ENCODE peak calls at places on chromosomes 1 and 21, in five cellular contexts. One of them, this sample, is unnamed.

GRCh38 chr1:209434631-209435217 is 148.8 kb upstream of the CAMK1G start:
- DNase-seq in naive thymus-derived CD4-positive, alpha-beta T cell: no peak
- DNase-seq in aorta: no peak
- DNase-seq in effector memory CD4-positive, alpha-beta T cell: no peak
- DNase-seq in CD4-positive, alpha-beta T cell: no peak
- DNase-seq in this sample: no peak

GRCh38 chr1:43275826-43276620 is 6.2 kb downstream of the TMEM125 start:
- DNase-seq in naive thymus-derived CD4-positive, alpha-beta T cell: no peak
- DNase-seq in CD4-positive, alpha-beta T cell: no peak
- DNase-seq in aorta: no peak
- DNase-seq in effector memory CD4-positive, alpha-beta T cell: no peak
- DNase-seq in this sample: no peak

GRCh38 chr21:31346256-31346821 is 2.3 kb upstream of the TIAM1 start:
- DNase-seq in effector memory CD4-positive, alpha-beta T cell: no peak
- DNase-seq in CD4-positive, alpha-beta T cell: no peak
- DNase-seq in naive thymus-derived CD4-positive, alpha-beta T cell: no peak
- DNase-seq in aorta: no peak
- DNase-seq in this sample: no peak

GRCh38 chr1:8580566-8580965 is 236.9 kb downstream of the RERE start:
- DNase-seq in aorta: no peak
- DNase-seq in naive thymus-derived CD4-positive, alpha-beta T cell: no peak
- DNase-seq in effector memory CD4-positive, alpha-beta T cell: no peak
- DNase-seq in CD4-positive, alpha-beta T cell: no peak
- DNase-seq in this sample: no peak

GRCh38 chr1:109985251-109986053 is 887 bp downstream of the AHCYL1 start:
- DNase-seq in naive thymus-derived CD4-positive, alpha-beta T cell: peak
- DNase-seq in CD4-positive, alpha-beta T cell: no peak
- DNase-seq in aorta: no peak
- DNase-seq in effector memory CD4-positive, alpha-beta T cell: no peak
- DNase-seq in this sample: peak

GRCh38 chr1:113669988-113670387 is 89.3 kb downstream of the PHTF1 start:
- DNase-seq in effector memory CD4-positive, alpha-beta T cell: no peak
- DNase-seq in aorta: no peak
- DNase-seq in naive thymus-derived CD4-positive, alpha-beta T cell: no peak
- DNase-seq in CD4-positive, alpha-beta T cell: no peak
- DNase-seq in this sample: no peak

GRCh38 chr1:231419147-231419546 is 2.9 kb downstream of the EGLN1 start:
- DNase-seq in aorta: no peak
- DNase-seq in naive thymus-derived CD4-positive, alpha-beta T cell: no peak
- DNase-seq in effector memory CD4-positive, alpha-beta T cell: no peak
- DNase-seq in CD4-positive, alpha-beta T cell: no peak
- DNase-seq in this sample: no peak

GRCh38 chr1:157226739-157227138 is 88.5 kb upstream of the ETV3 start:
- DNase-seq in CD4-positive, alpha-beta T cell: no peak
- DNase-seq in naive thymus-derived CD4-positive, alpha-beta T cell: no peak
- DNase-seq in effector memory CD4-positive, alpha-beta T cell: no peak
- DNase-seq in aorta: no peak
- DNase-seq in this sample: no peak

GRCh38 chr1:11784993-11785769 is 20.6 kb downstream of the MTHFR start:
- DNase-seq in effector memory CD4-positive, alpha-beta T cell: no peak
- DNase-seq in naive thymus-derived CD4-positive, alpha-beta T cell: peak
- DNase-seq in CD4-positive, alpha-beta T cell: peak
- DNase-seq in aorta: peak
- DNase-seq in this sample: peak

GRCh38 chr1:35001743-35002142 is 16.6 kb upstream of the TMEM35B start:
- DNase-seq in effector memory CD4-positive, alpha-beta T cell: no peak
- DNase-seq in CD4-positive, alpha-beta T cell: no peak
- DNase-seq in aorta: no peak
- DNase-seq in naive thymus-derived CD4-positive, alpha-beta T cell: no peak
- DNase-seq in this sample: no peak

GRCh38 chr1:94228640-94229375 is 8.6 kb downstream of the ARHGAP29 start:
- DNase-seq in naive thymus-derived CD4-positive, alpha-beta T cell: no peak
- DNase-seq in effector memory CD4-positive, alpha-beta T cell: no peak
- DNase-seq in aorta: no peak
- DNase-seq in CD4-positive, alpha-beta T cell: no peak
- DNase-seq in this sample: no peak

GRCh38 chr1:11285883-11286734 is 13.1 kb downstream of the UBIAD1 start:
- DNase-seq in CD4-positive, alpha-beta T cell: no peak
- DNase-seq in naive thymus-derived CD4-positive, alpha-beta T cell: no peak
- DNase-seq in effector memory CD4-positive, alpha-beta T cell: no peak
- DNase-seq in aorta: no peak
- DNase-seq in this sample: no peak

GRCh38 chr1:185632659-185633428 is 101.3 kb upstream of the HMCN1 start:
- DNase-seq in effector memory CD4-positive, alpha-beta T cell: no peak
- DNase-seq in CD4-positive, alpha-beta T cell: no peak
- DNase-seq in aorta: no peak
- DNase-seq in naive thymus-derived CD4-positive, alpha-beta T cell: no peak
- DNase-seq in this sample: no peak

GRCh38 chr1:9842073-9842711 is 18.4 kb upstream of the CLSTN1 start:
- DNase-seq in CD4-positive, alpha-beta T cell: no peak
- DNase-seq in aorta: no peak
- DNase-seq in naive thymus-derived CD4-positive, alpha-beta T cell: no peak
- DNase-seq in effector memory CD4-positive, alpha-beta T cell: no peak
- DNase-seq in this sample: no peak

GRCh38 chr1:229203030-229203751 is 67.7 kb upstream of the RAB4A start:
- DNase-seq in aorta: no peak
- DNase-seq in naive thymus-derived CD4-positive, alpha-beta T cell: no peak
- DNase-seq in CD4-positive, alpha-beta T cell: no peak
- DNase-seq in effector memory CD4-positive, alpha-beta T cell: no peak
- DNase-seq in this sample: peak

GRCh38 chr1:30929944-30930525 is 21.5 kb upstream of the SDC3 start:
- DNase-seq in effector memory CD4-positive, alpha-beta T cell: no peak
- DNase-seq in naive thymus-derived CD4-positive, alpha-beta T cell: no peak
- DNase-seq in CD4-positive, alpha-beta T cell: no peak
- DNase-seq in aorta: no peak
- DNase-seq in this sample: no peak
- H3K27ac ChIP-seq in effector memory CD4-positive, alpha-beta T cell: no peak
- H3K27ac ChIP-seq in naive thymus-derived CD4-positive, alpha-beta T cell: no peak
- H3K27ac ChIP-seq in CD4-positive, alpha-beta T cell: no peak
- H3K27ac ChIP-seq in aorta: no peak
- H3K27ac ChIP-seq in this sample: peak

GRCh38 chr1:46343705-46344104 is 3.1 kb downstream of the NSUN4 start:
- DNase-seq in CD4-positive, alpha-beta T cell: no peak
- DNase-seq in naive thymus-derived CD4-positive, alpha-beta T cell: no peak
- DNase-seq in aorta: no peak
- DNase-seq in effector memory CD4-positive, alpha-beta T cell: no peak
- DNase-seq in this sample: no peak
- H3K27ac ChIP-seq in CD4-positive, alpha-beta T cell: no peak
- H3K27ac ChIP-seq in naive thymus-derived CD4-positive, alpha-beta T cell: peak
- H3K27ac ChIP-seq in aorta: no peak
- H3K27ac ChIP-seq in effector memory CD4-positive, alpha-beta T cell: no peak
- H3K27ac ChIP-seq in this sample: peak

DNA sequence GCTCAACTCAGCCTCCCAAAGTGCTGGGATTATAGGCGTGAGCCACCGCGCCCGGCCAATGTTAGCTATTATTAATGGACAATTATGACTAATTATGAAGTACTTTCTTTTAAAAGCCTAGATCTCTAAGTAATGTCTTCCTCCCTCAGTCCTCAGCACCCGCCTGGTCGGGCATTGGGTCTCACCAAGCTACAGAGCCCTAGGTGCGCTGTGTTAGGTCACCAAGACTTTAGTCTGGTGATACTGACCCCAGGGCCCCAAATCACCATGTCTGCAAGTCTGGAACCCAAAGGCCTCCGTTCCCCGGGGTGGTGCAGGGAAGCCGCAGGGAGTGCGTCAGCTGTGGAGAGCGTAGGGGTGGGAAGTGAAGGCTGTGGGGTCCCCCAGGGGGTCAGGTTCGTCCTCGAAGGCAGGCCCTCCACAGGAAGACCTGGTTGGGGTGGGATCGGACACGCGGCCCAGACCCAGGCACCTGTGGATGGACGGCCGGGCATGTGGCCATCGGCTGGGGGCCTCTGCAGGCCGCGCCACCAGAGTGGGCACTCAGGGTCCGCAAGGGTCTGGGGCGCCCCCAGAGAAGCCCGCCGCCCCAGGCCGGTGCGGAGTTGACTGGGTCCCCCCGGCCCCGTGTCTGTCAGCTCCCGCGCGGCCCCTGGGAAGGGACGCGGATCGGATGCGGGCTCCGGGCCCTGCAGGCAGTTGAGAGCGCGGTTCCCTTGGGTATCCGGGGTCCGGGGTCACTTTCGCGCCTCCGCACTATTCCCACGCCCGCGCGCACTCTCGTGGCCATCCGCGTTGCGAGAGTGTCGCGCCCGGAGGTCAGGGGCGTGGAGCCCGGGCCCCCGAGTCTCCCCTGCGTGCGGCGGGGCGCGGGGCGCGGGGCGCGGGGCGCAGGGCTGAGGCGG is 710 bp upstream of the PDXK start:
- DNase-seq in naive thymus-derived CD4-positive, alpha-beta T cell: no peak
- DNase-seq in effector memory CD4-positive, alpha-beta T cell: no peak
- DNase-seq in CD4-positive, alpha-beta T cell: no peak
- DNase-seq in aorta: peak
- DNase-seq in this sample: no peak
- H3K27ac ChIP-seq in naive thymus-derived CD4-positive, alpha-beta T cell: peak
- H3K27ac ChIP-seq in effector memory CD4-positive, alpha-beta T cell: peak
- H3K27ac ChIP-seq in CD4-positive, alpha-beta T cell: no peak
- H3K27ac ChIP-seq in aorta: no peak
- H3K27ac ChIP-seq in this sample: peak

GRCh38 chr1:79220509-79220908 is 214.0 kb upstream of the ADGRL4 start:
- DNase-seq in effector memory CD4-positive, alpha-beta T cell: no peak
- DNase-seq in aorta: no peak
- DNase-seq in naive thymus-derived CD4-positive, alpha-beta T cell: no peak
- DNase-seq in CD4-positive, alpha-beta T cell: no peak
- DNase-seq in this sample: no peak

GRCh38 chr1:79215311-79215710 is 208.8 kb upstream of the ADGRL4 start:
- DNase-seq in effector memory CD4-positive, alpha-beta T cell: no peak
- DNase-seq in CD4-positive, alpha-beta T cell: no peak
- DNase-seq in naive thymus-derived CD4-positive, alpha-beta T cell: no peak
- DNase-seq in aorta: no peak
- DNase-seq in this sample: no peak
- H3K27ac ChIP-seq in effector memory CD4-positive, alpha-beta T cell: no peak
- H3K27ac ChIP-seq in CD4-positive, alpha-beta T cell: no peak
- H3K27ac ChIP-seq in naive thymus-derived CD4-positive, alpha-beta T cell: no peak
- H3K27ac ChIP-seq in aorta: no peak
- H3K27ac ChIP-seq in this sample: no peak